ENCODE peak calls at places on chromosomes 7 and 10, in nine cellular contexts. I, U, G, K, J, W, R, Z and T are unnamed samples.

GRCh38 chr10:69337312-69338132 is 59.2 kb downstream of the HK1 start:
- DNase-seq in U (peak; percentile 62), W (peak; percentile 88), K (no peak), J (peak; percentile 59), R (no peak), G (peak; percentile 33), Z (no peak), I (no peak), T (peak; percentile 94)

GRCh38 chr7:70569335-70569819 is 562.6 kb upstream of the GALNT17 start:
- DNase-seq in W (no peak), I (peak; percentile 81), K (no peak), G (no peak), U (no peak), R (no peak), J (no peak), Z (no peak), T (no peak)

GRCh38 chr10:99297033-99297432 is 32.1 kb upstream of the CNNM1 start:
- DNase-seq in J (no peak), K (no peak), W (no peak), U (no peak), Z (no peak), G (no peak), I (no peak), R (no peak), T (no peak)

GRCh38 chr10:105681051-105681450 is 1040.0 kb downstream of the SORCS3 start:
- DNase-seq in K (no peak), W (no peak), U (no peak), Z (no peak), I (no peak), J (peak; percentile 44), G (no peak), R (no peak), T (no peak)

GRCh38 chr7:88200793-88201192 is 19.0 kb downstream of the SRI start:
- DNase-seq in K (no peak), R (no peak), Z (no peak), I (no peak), U (no peak), J (no peak), W (no peak), G (no peak), T (no peak)

GRCh38 chr10:79153753-79154152 is 85.0 kb downstream of the ZMIZ1 start:
- DNase-seq in I (no peak), K (no peak), G (peak; percentile 83), Z (peak; percentile 35), W (no peak), J (no peak), U (peak; percentile 88), R (no peak), T (no peak)

GRCh38 chr7:96084880-96085551 is 236.9 kb downstream of the SLC25A13 start:
- DNase-seq in G (no peak), K (no peak), J (no peak), W (peak; percentile 68), R (no peak), I (no peak), Z (no peak), U (no peak), T (no peak)

GRCh38 chr10:29712108-29712507 is 77.3 kb upstream of the SVIL start:
- DNase-seq in Z (no peak), J (no peak), W (no peak), G (no peak), R (no peak), K (no peak), U (no peak), I (peak; percentile 7), T (peak; percentile 83)

GRCh38 chr10:76350583-76350982 is 919.2 kb downstream of the LRMDA start:
- DNase-seq in I (no peak), J (no peak), Z (no peak), G (no peak), W (peak; percentile 38), K (no peak), R (no peak), U (no peak), T (no peak)

GRCh38 chr10:91163709-91164474 is 56.6 kb upstream of the PCGF5 start:
- DNase-seq in K (peak; percentile 40), I (peak; percentile 70), Z (peak; percentile 72), R (no peak), W (peak; percentile 96), J (peak; percentile 73), G (peak; percentile 49), U (peak; percentile 81), T (no peak)

GRCh38 chr7:69684955-69685631 is 86.8 kb downstream of the AUTS2 start:
- DNase-seq in I (no peak), Z (no peak), J (no peak), R (no peak), K (no peak), W (no peak), U (no peak), G (no peak), T (no peak)

GRCh38 chr7:38881947-38882684 is 26.9 kb downstream of the VPS41 start:
- DNase-seq in U (no peak), G (no peak), J (no peak), R (no peak), I (no peak), K (no peak), Z (no peak), W (no peak), T (no peak)

GRCh38 chr10:95508730-95509129 is 52.4 kb downstream of the SORBS1 start:
- DNase-seq in K (no peak), J (no peak), I (no peak), W (peak; percentile 71), U (no peak), G (peak; percentile 51), Z (no peak), R (no peak), T (no peak)

GRCh38 chr7:8254667-8255066 is 7.3 kb downstream of the ICA1 start:
- DNase-seq in G (no peak), R (no peak), I (no peak), U (no peak), J (no peak), K (no peak), W (no peak), Z (peak; percentile 37), T (no peak)

GRCh38 chr7:39084344-39084743 is 106.6 kb downstream of the POU6F2 start:
- DNase-seq in K (no peak), R (no peak), U (no peak), I (no peak), G (no peak), W (no peak), Z (no peak), J (no peak), T (no peak)

GRCh38 chr7:6709808-6710207 is 3.1 kb upstream of the ZNF12 start:
- DNase-seq in G (no peak), Z (no peak), U (no peak), I (no peak), K (no peak), R (no peak), J (no peak), W (no peak), T (peak; percentile 28)

GRCh38 chr7:70776627-70777101 is 355.3 kb upstream of the GALNT17 start:
- DNase-seq in I (no peak), J (no peak), U (no peak), Z (no peak), R (no peak), G (no peak), K (no peak), W (peak; percentile 47), T (no peak)

GRCh38 chr10:84179059-84179710 is 5.6 kb downstream of the GPR15LG start:
- DNase-seq in J (no peak), K (no peak), W (peak; percentile 92), I (no peak), U (no peak), Z (no peak), G (no peak), R (peak; percentile 18), T (peak; percentile 46)

GRCh38 chr7:19020711-19021110 is 96.7 kb downstream of the TWIST1 start:
- DNase-seq in K (no peak), U (no peak), R (no peak), W (peak; percentile 35), I (no peak), Z (no peak), J (no peak), G (no peak), T (no peak)

GRCh38 chr10:68146133-68146532 is 36.8 kb downstream of the MYPN start:
- DNase-seq in R (no peak), I (no peak), G (no peak), W (no peak), U (no peak), K (no peak), Z (no peak), J (no peak), T (no peak)

DNA sequence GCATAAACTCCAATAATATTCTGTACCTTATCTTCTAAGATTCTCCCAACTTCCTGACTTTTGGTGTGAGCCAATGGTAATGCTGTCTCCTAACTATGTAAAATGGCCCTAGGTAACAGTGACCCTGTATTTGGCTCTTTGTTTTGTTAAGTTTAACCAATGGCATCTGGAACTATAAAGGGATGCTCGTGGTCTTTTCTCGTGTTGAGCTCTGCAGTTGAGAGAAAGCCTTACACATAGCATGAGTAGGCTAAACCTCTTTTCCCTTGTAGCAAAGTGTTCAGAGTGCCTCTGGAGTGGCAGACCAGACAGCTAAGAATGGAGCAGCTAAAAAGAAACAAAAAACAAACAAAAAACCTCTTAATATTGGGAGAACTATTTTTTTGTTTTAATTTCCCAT is 5.2 kb downstream of the TES start:
- DNase-seq in W (no peak), J (no peak), R (no peak), Z (no peak), I (no peak), K (no peak), G (no peak), U (no peak), T (no peak)
- H3K4me1 ChIP-seq in W (peaks cover 61% of the 10 kb centered on the region), J (peaks cover 63% of the 10 kb centered on the region), R (peaks cover 87% of the 10 kb centered on the region), Z (peaks cover 6% of the 10 kb centered on the region), I (peaks cover 5% of the 10 kb centered on the region), K (peaks cover 5% of the 10 kb centered on the region), G (peaks cover 71% of the 10 kb centered on the region), U (peaks cover 4% of the 10 kb centered on the region), T (peaks cover 70% of the 10 kb centered on the region)

DNA sequence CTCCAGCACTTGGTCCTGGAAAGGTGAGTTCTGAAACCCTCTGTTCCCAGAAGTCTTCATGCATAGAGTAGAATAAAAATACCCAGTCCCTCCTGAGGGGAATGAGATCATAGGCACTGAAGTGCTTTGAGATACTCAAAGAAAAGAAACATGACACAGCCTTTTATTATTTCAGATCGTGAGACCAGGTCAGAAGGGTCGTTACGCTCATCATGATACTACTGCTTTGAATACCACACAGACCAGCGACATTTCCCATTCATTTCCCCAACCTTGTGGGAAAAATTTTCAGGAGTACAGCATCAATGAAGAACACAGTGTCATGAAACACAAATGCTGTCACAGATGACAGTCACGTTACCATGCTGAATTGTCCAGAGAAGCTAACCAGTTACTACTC is 15.0 kb downstream of the CLRN3 start:
- DNase-seq in U (no peak), J (no peak), G (no peak), K (no peak), R (no peak), W (no peak), Z (no peak), I (no peak), T (no peak)
- H3K4me1 ChIP-seq in U (no peaks in the 10 kb centered on the region), J (peaks cover 15% of the 10 kb centered on the region), G (peaks cover 14% of the 10 kb centered on the region), K (no peaks in the 10 kb centered on the region), R (peaks cover 11% of the 10 kb centered on the region), W (no peaks in the 10 kb centered on the region), Z (no peaks in the 10 kb centered on the region), I (no peaks in the 10 kb centered on the region), T (no peaks in the 10 kb centered on the region)

GRCh38 chr10:77899690-77900089 is 26.9 kb downstream of the DLG5 start:
- DNase-seq in R (no peak), G (no peak), W (no peak), J (no peak), K (no peak), I (no peak), U (no peak), Z (no peak), T (no peak)
- H3K4me1 ChIP-seq in R (no peaks in the 10 kb centered on the region), G (peaks cover 47% of the 10 kb centered on the region), W (peaks cover 12% of the 10 kb centered on the region), J (peaks cover 26% of the 10 kb centered on the region), K (peaks cover 32% of the 10 kb centered on the region), I (peaks cover 34% of the 10 kb centered on the region), U (peaks cover 9% of the 10 kb centered on the region), Z (peaks cover 5% of the 10 kb centered on the region), T (peaks cover 8% of the 10 kb centered on the region)

GRCh38 chr10:86828145-86828544 is 71.7 kb downstream of the BMPR1A start:
- DNase-seq in U (no peak), K (no peak), G (no peak), Z (no peak), J (no peak), R (no peak), W (no peak), I (no peak), T (no peak)
- H3K4me1 ChIP-seq in U (peaks cover 6% of the 10 kb centered on the region), K (no peaks in the 10 kb centered on the region), G (peaks cover 38% of the 10 kb centered on the region), Z (peaks cover 11% of the 10 kb centered on the region), J (peaks cover 7% of the 10 kb centered on the region), R (peaks cover 4% of the 10 kb centered on the region), W (peaks cover 6% of the 10 kb centered on the region), I (no peaks in the 10 kb centered on the region), T (peaks cover 41% of the 10 kb centered on the region)